ENCODE peak calls at places on chromosome 13, in five cellular contexts. C is SK-N-SH; T is left ventricle myocardium inferior; J is activated CD4-positive, alpha-beta memory T cell treated with anti-CD3 and anti-CD28 coated beads, Interleukin-2, amount 10 ng/mL, durations not matched to agents 7 days and 5 days; U is amygdala. I is an unnamed sample.
A peak's percentile ranks its signal among the peaks of the same experiment; 100 is the strongest.

GRCh38 chr13:50467156-50467814 is 376.2 kb downstream of the DLEU7 start:
- DNase-seq in J (no peak), C (no peak), T (no peak), U (no peak), I (no peak)

GRCh38 chr13:41054212-41054877 is 7.0 kb upstream of the WBP4 start:
- DNase-seq in J (peak; percentile 38), T (no peak), C (peak; percentile 41), U (no peak), I (no peak)

GRCh38 chr13:76016799-76017198 is 380.7 kb downstream of the LMO7 start:
- DNase-seq in C (peak; percentile 17), J (peak; percentile 19), U (no peak), T (no peak), I (no peak)

GRCh38 chr13:47426126-47426849 is 529.4 kb upstream of the HTR2A start:
- DNase-seq in J (no peak), C (no peak), T (peak; percentile 16), U (no peak), I (no peak)

GRCh38 chr13:113220141-113220598 is 10.8 kb downstream of the CUL4A start:
- DNase-seq in U (no peak), C (no peak), T (no peak), J (no peak), I (peak; percentile 47)

GRCh38 chr13:33381906-33382305 is 96.4 kb upstream of the STARD13 start:
- DNase-seq in C (no peak), U (no peak), T (no peak), J (no peak), I (no peak)

GRCh38 chr13:41696163-41697003 is 239.0 kb downstream of the RGCC start:
- DNase-seq in J (no peak), C (no peak), T (no peak), U (no peak), I (no peak)

GRCh38 chr13:52001120-52001731 is 10.0 kb downstream of the ATP7B start:
- DNase-seq in U (no peak), C (peak; percentile 64), J (no peak), T (no peak), I (no peak)